ENCODE peak calls at places on chromosomes 7 and 10, in six cellular contexts. Z, Y, G, A, D and O are unnamed samples.

GRCh38 chr10:79241990-79242619 is 105.2 kb upstream of the PPIF start:
- DNase-seq in Z (no peak), D (peak), A (no peak), G (peak), Y (peak), O (no peak)

GRCh38 chr7:120189623-120190022 is 83.4 kb upstream of the KCND2 start:
- DNase-seq in A (no peak), Y (no peak), Z (no peak), D (no peak), G (no peak), O (no peak)

GRCh38 chr7:22992874-22993840 is 20.8 kb downstream of the HYCC1 start:
- DNase-seq in Y (no peak), Z (peak), D (no peak), G (no peak), A (no peak), O (no peak)

GRCh38 chr7:54785261-54785660 is 26.2 kb upstream of the SEC61G start:
- DNase-seq in Z (no peak), G (no peak), Y (no peak), D (no peak), A (no peak), O (no peak)

GRCh38 chr7:28575241-28575643 is 162.9 kb downstream of the CREB5 start:
- DNase-seq in Y (no peak), A (no peak), D (no peak), Z (no peak), G (no peak), O (no peak)

GRCh38 chr10:35443858-35444257 is 107.5 kb downstream of the CCNY start:
- DNase-seq in Y (no peak), A (no peak), Z (no peak), G (no peak), D (no peak), O (no peak)

GRCh38 chr7:95755277-95755934 is 16.9 kb upstream of the DYNC1I1 start:
- DNase-seq in Y (no peak), Z (no peak), D (no peak), A (no peak), G (no peak), O (no peak)

GRCh38 chr7:74519395-74519794 is 65.7 kb downstream of the GTF2IRD1 start:
- DNase-seq in Z (no peak), Y (no peak), D (no peak), G (no peak), A (no peak), O (no peak)

GRCh38 chr7:130669051-130669700 is 628 bp upstream of the COPG2 start:
- DNase-seq in Z (no peak), G (no peak), D (no peak), A (no peak), Y (no peak), O (no peak)

GRCh38 chr7:28183627-28184026 is 3.0 kb upstream of the JAZF1 start:
- DNase-seq in A (no peak), D (no peak), Z (no peak), G (no peak), Y (peak), O (no peak)

GRCh38 chr10:49379596-49380410 is 16.1 kb downstream of the DRGX start:
- DNase-seq in G (peak), Z (no peak), D (no peak), A (peak), Y (no peak), O (peak)

GRCh38 chr7:99369767-99370353 is 4.7 kb upstream of the ARPC1B start:
- DNase-seq in Z (no peak), G (peak), A (no peak), D (no peak), Y (no peak), O (no peak)

GRCh38 chr7:138170959-138171703 is 94.9 kb downstream of the AKR1D1 start:
- DNase-seq in D (no peak), Y (no peak), A (no peak), G (no peak), Z (peak), O (no peak)

GRCh38 chr7:118281196-118281595 is 56.7 kb downstream of the ANKRD7 start:
- DNase-seq in Z (no peak), A (no peak), G (no peak), D (no peak), Y (no peak), O (no peak)

GRCh38 chr7:98852826-98853225 is 17.0 kb downstream of the TMEM130 start:
- DNase-seq in G (no peak), Z (no peak), Y (peak), D (no peak), A (no peak), O (no peak)

GRCh38 chr10:126119591-126119990 is 223.2 kb downstream of the FANK1 start:
- DNase-seq in G (no peak), Y (no peak), D (no peak), A (no peak), Z (no peak), O (no peak)

GRCh38 chr10:96257944-96258343 is 13.4 kb downstream of the BLNK start:
- DNase-seq in Z (no peak), G (no peak), Y (no peak), A (no peak), D (peak), O (no peak)

GRCh38 chr10:17961551-17962422 is 10.1 kb downstream of the SLC39A12 start:
- DNase-seq in A (no peak), Z (no peak), Y (no peak), D (no peak), G (no peak), O (no peak)

GRCh38 chr10:50610364-50610763 is 13.4 kb downstream of the SGMS1 start:
- DNase-seq in Y (no peak), Z (no peak), D (no peak), A (no peak), G (no peak), O (no peak)

GRCh38 chr10:79393221-79393923 is 46.1 kb downstream of the PPIF start:
- DNase-seq in G (no peak), A (no peak), D (no peak), Z (no peak), Y (no peak), O (no peak)

GRCh38 chr10:124156524-124157225 is 63.3 kb upstream of the CHST15 start:
- DNase-seq in A (no peak), G (no peak), D (no peak), Y (no peak), Z (no peak), O (no peak)

GRCh38 chr10:125797424-125797823 is 21.8 kb upstream of the MMP21 start:
- DNase-seq in A (no peak), Y (no peak), Z (no peak), G (no peak), D (no peak), O (no peak)

GRCh38 chr10:73983096-73984047 is 14.5 kb upstream of the VCL start:
- DNase-seq in Z (no peak), D (no peak), Y (no peak), G (no peak), A (no peak), O (no peak)

GRCh38 chr7:13989138-13989943 is at the start of gene ETV1:
- DNase-seq in A (peak), G (peak), Z (no peak), D (peak), Y (peak), O (peak)

GRCh38 chr7:74097937-74098614 is 14.5 kb downstream of the LIMK1 start:
- DNase-seq in D (no peak), A (no peak), G (peak), Y (peak), Z (no peak), O (no peak)

GRCh38 chr7:71601840-71602239 is 469.9 kb downstream of the GALNT17 start:
- DNase-seq in G (no peak), A (no peak), Z (no peak), Y (no peak), D (no peak), O (no peak)

GRCh38 chr7:148223130-148223529 is 367.4 kb upstream of the C7orf33 start:
- DNase-seq in Y (no peak), A (no peak), D (no peak), Z (no peak), G (no peak), O (no peak)

GRCh38 chr10:3995302-3996210 is 210.5 kb upstream of the KLF6 start:
- DNase-seq in Y (no peak), G (no peak), A (no peak), D (no peak), Z (no peak), O (no peak)

GRCh38 chr10:58756126-58756525 is 243.5 kb downstream of the BICC1 start:
- DNase-seq in D (no peak), G (no peak), Z (no peak), A (no peak), Y (no peak), O (no peak)

GRCh38 chr10:74875966-74876365 is 49.6 kb downstream of the KAT6B start:
- DNase-seq in G (no peak), Z (no peak), D (no peak), Y (no peak), A (peak), O (peak)

GRCh38 chr7:40572810-40573470 is 438.1 kb downstream of the SUGCT start:
- DNase-seq in Y (no peak), D (no peak), Z (no peak), A (no peak), G (no peak), O (no peak)

GRCh38 chr10:34622914-34623313 is 192.2 kb downstream of the PARD3 start:
- DNase-seq in Y (no peak), Z (no peak), A (no peak), G (no peak), D (no peak), O (no peak)

GRCh38 chr7:101410743-101411476 is 48.2 kb downstream of the COL26A1 start:
- DNase-seq in G (peak), D (peak), A (peak), Y (peak), Z (no peak), O (peak)

GRCh38 chr7:100007887-100008286 is 7.5 kb upstream of the ZKSCAN1 start:
- DNase-seq in G (no peak), D (no peak), Y (no peak), Z (no peak), A (no peak), O (no peak)

GRCh38 chr10:124075116-124075955 is 18.1 kb downstream of the CHST15 start:
- DNase-seq in Z (no peak), G (no peak), Y (no peak), D (no peak), A (no peak), O (no peak)

GRCh38 chr7:142797342-142797798 is 26.6 kb downstream of the PRSS2 start:
- DNase-seq in Z (no peak), D (no peak), Y (no peak), G (no peak), A (no peak), O (no peak)

GRCh38 chr7:142793156-142793555 is 22.4 kb downstream of the PRSS2 start:
- DNase-seq in Y (no peak), A (no peak), Z (no peak), G (no peak), D (no peak), O (no peak)

GRCh38 chr7:142796501-142797341 is 26.0 kb downstream of the PRSS2 start:
- DNase-seq in Y (peak), G (no peak), Z (no peak), A (no peak), D (peak), O (no peak)

GRCh38 chr7:142796001-142796500 is 25.3 kb downstream of the PRSS2 start:
- DNase-seq in D (no peak), Z (no peak), G (no peak), A (no peak), Y (no peak), O (no peak)

GRCh38 chr7:142795339-142795863 is 24.6 kb downstream of the PRSS2 start:
- DNase-seq in Y (no peak), Z (no peak), G (no peak), D (peak), A (no peak), O (no peak)
- TF ChIP-seq CHD2 in Y (no peak), Z (no peak), G (no peak), D (no peak), A (no peak), O (no peak)

GRCh38 chr10:2978111-2978510 is 89.2 kb upstream of the PFKP start:
- DNase-seq in A (peak), D (no peak), Z (peak), Y (peak), G (no peak), O (peak)
- TF ChIP-seq CHD2 in A (no peak), D (no peak), Z (no peak), Y (no peak), G (no peak), O (no peak)

DNA sequence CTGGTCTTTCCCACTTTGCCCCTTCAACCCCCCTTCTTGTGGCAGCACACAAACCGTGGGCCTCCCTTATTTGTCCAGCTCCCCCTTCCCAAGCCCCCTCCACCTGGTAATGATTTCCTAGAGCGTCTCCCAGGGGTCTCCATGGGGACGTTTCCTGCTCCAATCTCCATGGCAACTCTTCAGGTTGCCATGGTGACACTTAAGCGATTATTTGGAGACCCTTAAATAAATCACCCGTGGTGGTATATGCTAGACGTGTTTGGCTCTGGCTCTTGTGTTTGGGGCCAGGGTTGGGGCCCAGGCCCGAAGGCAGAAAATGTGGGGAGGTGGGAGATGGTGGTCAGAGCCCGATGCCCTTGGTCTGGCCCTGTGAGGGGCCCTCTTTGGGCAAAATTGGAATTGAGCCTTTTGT is 41.1 kb upstream of the DLG5 start:
- DNase-seq in Z (no peak), G (no peak), A (no peak), Y (peak), D (no peak), O (peak)
- TF ChIP-seq CHD2 in Z (no peak), G (no peak), A (no peak), Y (no peak), D (no peak), O (no peak)

DNA sequence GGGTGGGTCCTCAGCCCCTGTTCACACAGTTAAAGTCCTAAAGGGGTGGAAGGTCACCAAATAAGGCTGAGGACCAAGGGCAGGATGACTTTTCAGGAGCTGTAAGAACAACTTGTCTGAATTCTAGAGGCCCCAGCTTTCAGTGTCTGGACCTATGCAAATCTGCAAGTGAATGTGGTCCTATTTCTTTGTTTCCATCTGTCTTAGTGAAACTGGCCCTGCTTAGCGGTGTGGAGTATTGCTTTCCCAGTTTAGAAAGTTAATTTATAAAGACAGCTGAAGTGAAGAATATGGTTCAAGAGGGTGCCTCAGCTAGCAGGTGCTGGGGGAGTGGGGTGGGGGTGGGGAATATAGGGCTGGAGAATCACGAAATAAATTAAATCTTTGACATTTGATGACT is 40.1 kb downstream of the HHEX start:
- DNase-seq in G (no peak), Z (peak), D (no peak), A (no peak), Y (no peak), O (no peak)
- TF ChIP-seq CHD2 in G (no peak), Z (no peak), D (no peak), A (no peak), Y (no peak), O (no peak)

DNA sequence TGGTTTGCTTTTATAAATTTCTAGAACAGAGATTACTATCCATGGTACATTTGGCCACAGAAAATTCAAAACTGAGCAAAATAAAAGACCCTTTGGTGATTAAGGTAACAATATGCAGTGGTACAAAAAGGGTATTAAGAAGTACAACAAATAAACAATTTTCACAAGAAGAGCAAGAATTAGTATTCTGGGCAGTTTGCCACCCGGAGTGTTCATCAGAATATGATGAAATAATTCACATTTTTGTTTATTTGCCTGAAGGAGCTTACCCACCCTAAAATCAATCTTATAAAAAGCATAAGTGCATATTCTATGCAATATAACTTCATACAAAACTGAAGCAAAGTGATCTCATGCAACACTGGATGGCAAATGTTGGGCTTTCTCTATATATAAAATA is 474.5 kb downstream of the SEMA3D start:
- DNase-seq in A (no peak), Y (no peak), G (no peak), D (no peak), Z (no peak), O (no peak)
- TF ChIP-seq CHD2 in A (no peak), Y (no peak), G (no peak), D (no peak), Z (no peak), O (no peak)

GRCh38 chr10:43215758-43216455 is 51.0 kb downstream of the RASGEF1A start:
- DNase-seq in D (no peak), A (no peak), Z (no peak), Y (no peak), G (no peak), O (no peak)
- TF ChIP-seq CHD2 in D (no peak), A (no peak), Z (no peak), Y (no peak), G (no peak), O (no peak)

GRCh38 chr7:15972767-15973362 is 286.4 kb upstream of the MEOX2 start:
- DNase-seq in D (no peak), Z (no peak), Y (no peak), G (no peak), A (no peak), O (no peak)
- TF ChIP-seq CHD2 in D (no peak), Z (no peak), Y (no peak), G (no peak), A (no peak), O (no peak)